ENCODE peak calls at places on chromosome 7, in six cellular contexts. C is HCT116, L is HepG2, G is K562, M is GM12878, A is H1. J is an unnamed sample.

GRCh38 chr7:84714765-84715164 is 472.1 kb downstream of the SEMA3D start:
- DNase-seq in C (no peak), L (no peak), G (no peak), M (no peak), A (no peak), J (no peak)

GRCh38 chr7:121341933-121342332 is 13.1 kb downstream of the WNT16 start:
- DNase-seq in C (no peak), L (no peak), G (no peak), M (no peak), A (no peak), J (no peak)

GRCh38 chr7:131202451-131202850 is 125.2 kb upstream of the MKLN1 start:
- DNase-seq in C (no peak), L (no peak), G (no peak), M (no peak), A (no peak), J (no peak)

GRCh38 chr7:104328308-104328969 is at the start of gene LHFPL3:
- DNase-seq in C (no peak), L (no peak), G (no peak), M (no peak), A (no peak), J (no peak)

GRCh38 chr7:136958016-136958415 is 89.6 kb downstream of the CHRM2 start:
- DNase-seq in C (no peak), L (no peak), G (no peak), M (no peak), A (no peak), J (peak)

GRCh38 chr7:70193514-70193913 is 595.2 kb downstream of the AUTS2 start:
- DNase-seq in C (no peak), L (no peak), G (no peak), M (no peak), A (no peak), J (no peak)

GRCh38 chr7:91892821-91893340 is 12.4 kb upstream of the MTERF1 start:
- DNase-seq in C (peak), L (no peak), G (no peak), M (no peak), A (no peak), J (no peak)

GRCh38 chr7:92588561-92588960 is 1.6 kb downstream of the FAM133B start:
- DNase-seq in C (no peak), L (no peak), G (no peak), M (no peak), A (no peak), J (no peak)

GRCh38 chr7:158395349-158395748 is 192.3 kb downstream of the PTPRN2 start:
- DNase-seq in C (no peak), L (no peak), G (no peak), M (no peak), A (no peak), J (no peak)

GRCh38 chr7:144738708-144739314 is 97.0 kb downstream of the TPK1 start:
- DNase-seq in C (peak), L (peak), G (peak), M (no peak), A (no peak), J (peak)

GRCh38 chr7:134514663-134515062 is 12.7 kb upstream of the AKR1B10 start:
- DNase-seq in C (peak), L (peak), G (peak), M (peak), A (no peak), J (peak)

GRCh38 chr7:98021588-98022351 is 31.8 kb upstream of the OCM2 start:
- DNase-seq in C (peak), L (peak), G (peak), M (no peak), A (peak), J (peak)

GRCh38 chr7:17297243-17297642 is 1.2 kb upstream of the AHR start:
- DNase-seq in C (no peak), L (no peak), G (no peak), M (no peak), A (no peak), J (peak)

GRCh38 chr7:83413425-83413824 is 235.5 kb downstream of the SEMA3E start:
- DNase-seq in C (no peak), L (no peak), G (no peak), M (no peak), A (no peak), J (no peak)

GRCh38 chr7:156074982-156075615 is 262.8 kb upstream of the SHH start:
- DNase-seq in C (no peak), L (no peak), G (peak), M (no peak), A (no peak), J (no peak)

GRCh38 chr7:120407015-120407414 is 134.0 kb downstream of the KCND2 start:
- DNase-seq in C (no peak), L (no peak), G (no peak), M (no peak), A (no peak), J (no peak)

GRCh38 chr7:7175075-7175695 is 7.2 kb upstream of the C1GALT1 start:
- DNase-seq in C (no peak), L (no peak), G (no peak), M (no peak), A (no peak), J (no peak)

GRCh38 chr7:69334706-69335105 is 263.6 kb upstream of the AUTS2 start:
- DNase-seq in C (no peak), L (no peak), G (no peak), M (no peak), A (no peak), J (no peak)

GRCh38 chr7:105766421-105767191 is 109.8 kb downstream of the ATXN7L1 start:
- DNase-seq in C (no peak), L (no peak), G (no peak), M (no peak), A (no peak), J (no peak)

GRCh38 chr7:155198901-155199845 is 98.5 kb upstream of the INSIG1 start:
- DNase-seq in C (no peak), L (no peak), G (no peak), M (no peak), A (no peak), J (no peak)

GRCh38 chr7:136064627-136065237 is 87.6 kb upstream of the MTPN start:
- DNase-seq in C (no peak), L (no peak), G (no peak), M (no peak), A (no peak), J (no peak)

GRCh38 chr7:12403287-12404181 is at the start of gene VWDE:
- DNase-seq in C (peak), L (no peak), G (peak), M (no peak), A (no peak), J (peak)

GRCh38 chr7:128721376-128721775 is 17.8 kb upstream of the CALU start:
- DNase-seq in C (no peak), L (no peak), G (no peak), M (no peak), A (no peak), J (no peak)

GRCh38 chr7:132028144-132028920 is 471.9 kb upstream of the PODXL start:
- DNase-seq in C (no peak), L (no peak), G (no peak), M (no peak), A (no peak), J (no peak)

GRCh38 chr7:81231203-81231922 is 312.5 kb upstream of the SEMA3C start:
- DNase-seq in C (no peak), L (no peak), G (no peak), M (no peak), A (no peak), J (no peak)

GRCh38 chr7:2231992-2232765 is 566 bp downstream of the MAD1L1 start:
- DNase-seq in C (no peak), L (peak), G (no peak), M (no peak), A (no peak), J (peak)

GRCh38 chr7:73618538-73618937 is 5.8 kb downstream of the MLXIPL start:
- DNase-seq in C (no peak), L (no peak), G (peak), M (no peak), A (no peak), J (no peak)

GRCh38 chr7:16919440-16919839 is 37.7 kb upstream of the AGR3 start:
- DNase-seq in C (no peak), L (no peak), G (no peak), M (no peak), A (no peak), J (no peak)

GRCh38 chr7:50303894-50304157 is 690 bp upstream of the IKZF1 start:
- DNase-seq in C (no peak), L (no peak), G (no peak), M (no peak), A (no peak), J (no peak)

GRCh38 chr7:139626817-139627216 is 103.3 kb downstream of the CLEC2L start:
- DNase-seq in C (no peak), L (no peak), G (no peak), M (no peak), A (no peak), J (no peak)
- TF ChIP-seq POLR2A in C (no peak), L (no peak), G (no peak), M (no peak), A (no peak), J (no peak)

DNA sequence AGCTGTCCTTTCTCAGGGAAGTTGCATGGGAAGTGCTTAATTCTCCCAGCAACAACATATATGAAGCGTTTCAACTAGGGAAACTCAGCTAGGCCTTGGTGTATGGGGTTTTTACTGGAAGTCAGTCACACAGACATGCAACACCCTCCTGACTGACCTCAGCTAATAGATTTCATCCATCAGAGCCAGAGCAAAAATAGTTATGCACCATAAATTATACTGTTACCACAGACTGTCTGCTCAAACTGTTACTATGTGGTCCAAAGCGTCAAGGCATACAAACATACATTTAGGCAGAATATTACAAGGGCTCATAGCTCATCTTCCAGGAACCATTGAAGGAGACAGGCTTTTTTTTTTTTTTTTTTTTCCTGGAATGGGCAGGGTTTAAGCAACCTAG is 417.9 kb downstream of the ANKRD7 start:
- DNase-seq in C (no peak), L (no peak), G (no peak), M (no peak), A (no peak), J (no peak)
- TF ChIP-seq EZH2 in C (no peak), L (no peak), G (no peak), M (no peak), A (no peak), J (no peak)

GRCh38 chr7:150368098-150368883 is at the start of gene REPIN1:
- DNase-seq in C (peak), L (peak), G (peak), M (no peak), A (no peak), J (peak)
- TF ChIP-seq POLR2A in C (peak), L (peak), G (peak), M (peak), A (no peak), J (no peak)

GRCh38 chr7:5213286-5213645 is 23.2 kb downstream of the WIPI2 start:
- DNase-seq in C (no peak), L (no peak), G (no peak), M (no peak), A (no peak), J (no peak)

GRCh38 chr7:5214641-5215040 is 24.6 kb downstream of the WIPI2 start:
- DNase-seq in C (no peak), L (no peak), G (no peak), M (no peak), A (no peak), J (no peak)

GRCh38 chr7:5212633-5213285 is 22.7 kb downstream of the WIPI2 start:
- DNase-seq in C (no peak), L (no peak), G (no peak), M (no peak), A (no peak), J (no peak)

GRCh38 chr7:5215313-5215712 is 25.3 kb downstream of the WIPI2 start:
- DNase-seq in C (no peak), L (no peak), G (no peak), M (no peak), A (no peak), J (no peak)

GRCh38 chr7:5214236-5214635 is 24.2 kb downstream of the WIPI2 start:
- DNase-seq in C (no peak), L (no peak), G (no peak), M (no peak), A (no peak), J (no peak)
- TF ChIP-seq EZH2 in C (no peak), L (no peak), G (no peak), M (no peak), A (no peak), J (no peak)

GRCh38 chr7:44978511-44979366 is at the start of gene MYO1G:
- DNase-seq in C (no peak), L (no peak), G (no peak), M (peak), A (no peak), J (no peak)

GRCh38 chr7:44976040-44976745 is 2.6 kb downstream of the MYO1G start:
- DNase-seq in C (no peak), L (no peak), G (no peak), M (no peak), A (no peak), J (no peak)

GRCh38 chr7:44976746-44977196 is 2.0 kb downstream of the MYO1G start:
- DNase-seq in C (no peak), L (no peak), G (no peak), M (no peak), A (no peak), J (no peak)

GRCh38 chr7:44977304-44977858 is 1.4 kb downstream of the MYO1G start:
- DNase-seq in C (no peak), L (no peak), G (no peak), M (no peak), A (no peak), J (no peak)

GRCh38 chr7:44977956-44978355 is 859 bp downstream of the MYO1G start:
- DNase-seq in C (no peak), L (no peak), G (no peak), M (no peak), A (no peak), J (no peak)
- TF ChIP-seq POLR2A in C (no peak), L (no peak), G (no peak), M (peak), A (no peak), J (no peak)

DNA sequence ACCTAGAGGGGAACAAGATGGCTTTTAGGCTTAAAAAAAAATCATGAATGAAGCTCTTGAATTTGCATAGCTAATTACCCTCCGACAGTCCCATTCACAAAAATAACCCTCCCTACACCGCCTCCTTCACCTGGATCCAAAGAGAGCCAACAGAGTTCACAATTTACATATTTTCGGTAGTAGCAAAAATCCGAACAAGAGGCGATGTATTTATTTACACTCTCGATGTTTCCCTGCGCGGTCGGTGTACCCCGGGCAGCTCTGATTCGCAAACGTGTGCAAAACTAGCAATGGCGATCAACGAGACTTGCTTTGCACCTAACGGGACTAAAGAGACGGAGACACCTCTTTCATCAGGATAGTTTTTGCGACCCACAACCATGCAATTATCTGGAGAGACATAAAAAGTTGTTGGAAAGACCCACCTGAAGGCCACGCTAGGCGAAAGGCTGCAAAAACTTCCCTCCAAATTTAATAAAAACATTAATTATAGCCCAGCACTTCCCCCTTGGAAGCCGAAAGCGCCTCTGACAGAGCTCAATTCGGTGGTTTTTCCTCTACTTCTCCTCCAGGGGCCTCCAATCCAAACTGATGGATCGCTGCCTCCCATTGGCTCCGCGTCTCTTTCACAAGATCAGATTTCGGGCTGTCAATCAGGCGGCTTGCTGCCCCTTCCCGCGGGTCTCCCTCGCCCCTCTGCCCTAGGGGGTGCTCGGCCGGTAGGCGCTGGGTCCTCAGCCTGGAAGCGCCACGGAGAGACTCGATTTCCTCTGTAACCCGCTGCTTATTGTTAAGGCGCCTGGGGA is at the start of gene ETV1:
- DNase-seq in C (no peak), L (peak), G (peak), M (no peak), A (peak), J (peak)
- TF ChIP-seq EZH2 in C (no peak), L (no peak), G (no peak), M (no peak), A (no peak), J (no peak)

DNA sequence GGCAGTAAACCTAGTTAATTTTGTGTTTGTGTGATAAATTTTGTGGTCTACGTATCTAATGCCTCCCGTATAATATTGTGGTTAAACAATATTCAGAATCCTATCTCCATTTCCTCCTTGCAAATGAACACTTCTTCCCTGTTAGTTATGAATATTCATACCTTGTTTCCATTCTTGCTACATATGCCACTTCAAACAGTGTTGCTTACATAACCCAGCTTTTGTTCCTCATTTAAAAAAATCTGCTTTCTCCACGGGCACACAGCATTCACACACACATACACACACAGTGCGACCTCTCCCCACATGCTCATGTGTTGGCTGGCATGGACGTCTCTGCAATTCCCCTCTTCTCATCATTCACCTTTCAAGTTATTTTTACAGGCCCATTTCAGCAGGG is 31.4 kb upstream of the ELMO1 start:
- DNase-seq in C (no peak), L (no peak), G (no peak), M (no peak), A (no peak), J (no peak)
- TF ChIP-seq POLR2A in C (no peak), L (no peak), G (no peak), M (no peak), A (no peak), J (no peak)